ENCODE peak calls at places on chromosomes 4 and X, in eight cellular contexts. Y is HCT116, O is fibroblast of the aortic adventitia, S is A549, R is progenitor cell of endocrine pancreas, C is GM12865, F is fibroblast of pulmonary artery, T is WTC11. Z is an unnamed sample.

GRCh38 chrX:40573763-40574162 is 7.0 kb upstream of the ATP6AP2 start:
- DNase-seq in R (no peak), O (no peak), Y (no peak), T (peak; percentile 20), C (peak; percentile 55), F (peak; percentile 17), S (peak; percentile 54), Z (no peak)

GRCh38 chr4:974668-975067 is 1.3 kb upstream of the DGKQ start:
- DNase-seq in Y (no peak), O (no peak), T (no peak), S (no peak), C (no peak), R (no peak), F (no peak), Z (no peak)

GRCh38 chr4:105149771-105150170 is 3.1 kb downstream of the TET2 start:
- DNase-seq in Y (no peak), C (no peak), R (no peak), T (no peak), O (peak; percentile 24), F (no peak), S (no peak), Z (no peak)

GRCh38 chr4:74541611-74542177 is 96.8 kb downstream of the AREG start:
- DNase-seq in T (no peak), C (no peak), F (no peak), S (peak; percentile 20), Y (no peak), R (no peak), O (no peak), Z (no peak)

GRCh38 chrX:77979870-77980269 is 10.4 kb upstream of the PGAM4 start:
- DNase-seq in R (no peak), S (no peak), F (no peak), T (no peak), Y (no peak), O (no peak), C (no peak), Z (no peak)

GRCh38 chr4:86274642-86275041 is 85.2 kb downstream of the MAPK10 start:
- DNase-seq in O (no peak), F (no peak), R (no peak), Y (no peak), C (no peak), S (no peak), T (no peak), Z (no peak)

GRCh38 chr4:152099061-152099425 is 338.2 kb upstream of the GATB start:
- DNase-seq in O (no peak), Y (no peak), S (no peak), R (no peak), C (no peak), F (no peak), T (no peak), Z (no peak)

GRCh38 chr4:105194328-105195231 is 47.9 kb downstream of the TET2 start:
- DNase-seq in S (no peak), T (no peak), R (no peak), Y (no peak), C (peak; percentile 69), O (peak; percentile 29), F (peak; percentile 29), Z (no peak)

GRCh38 chrX:7815166-7815565 is 27.8 kb upstream of the VCX start:
- DNase-seq in O (no peak), C (no peak), S (no peak), F (no peak), T (no peak), R (no peak), Y (no peak), Z (no peak)

GRCh38 chr4:55080174-55080865 is 45.1 kb downstream of the KDR start:
- DNase-seq in R (no peak), T (no peak), S (no peak), O (peak; percentile 79), C (no peak), F (no peak), Y (no peak), Z (no peak)

GRCh38 chrX:151981129-151981528 is 6.7 kb upstream of the GABRE start:
- DNase-seq in F (peak; percentile 46), O (peak; percentile 68), S (peak; percentile 45), C (no peak), T (no peak), Y (no peak), R (no peak), Z (no peak)

GRCh38 chrX:40009462-40009851 is 88.3 kb downstream of the BCOR start:
- DNase-seq in S (no peak), F (no peak), R (no peak), Y (no peak), C (no peak), T (peak; percentile 28), O (no peak), Z (no peak)

GRCh38 chr4:101527186-101527585 is 179.9 kb upstream of the PPP3CA start:
- DNase-seq in F (no peak), Y (no peak), T (no peak), C (peak; percentile 56), S (no peak), O (no peak), R (no peak), Z (no peak)

GRCh38 chr4:45741897-45742296 is 382.0 kb downstream of the GABRG1 start:
- DNase-seq in O (no peak), F (peak; percentile 0), C (peak; percentile 2), S (peak; percentile 0), Y (no peak), T (no peak), R (no peak), Z (no peak)

GRCh38 chr4:185872747-185873380 is 60.9 kb upstream of the SORBS2 start:
- DNase-seq in R (no peak), F (no peak), S (no peak), Y (peak; percentile 26), T (no peak), O (no peak), C (no peak), Z (no peak)

GRCh38 chrX:71809886-71810285 is 46.7 kb downstream of the CXorf49B start:
- DNase-seq in S (peak; percentile 30), Y (no peak), O (no peak), C (no peak), T (no peak), F (no peak), R (no peak), Z (no peak)

GRCh38 chr4:55866290-55866907 is 13.0 kb downstream of the EXOC1 start:
- DNase-seq in C (peak; percentile 38), S (peak; percentile 67), F (peak; percentile 94), R (no peak), O (peak; percentile 95), Y (peak; percentile 82), T (no peak), Z (no peak)

GRCh38 chr4:71382569-71383560 is 44.0 kb downstream of the SLC4A4 start:
- DNase-seq in S (no peak), F (no peak), T (no peak), R (no peak), C (no peak), Y (no peak), O (no peak), Z (no peak)

GRCh38 chrX:73447311-73447794 is 500 bp downstream of the CDX4 start:
- DNase-seq in S (no peak), T (peak; percentile 59), R (no peak), F (no peak), O (no peak), C (no peak), Y (no peak), Z (no peak)
- TF ChIP-seq CTCF in S (no peak), T (no peak), R (no peak), F (no peak), O (no peak), C (no peak), Y (no peak), Z (no peak)

GRCh38 chr4:80183196-80184052 is 13.9 kb upstream of the PRDM8 start:
- DNase-seq in O (no peak), R (no peak), S (no peak), F (peak; percentile 21), Y (no peak), T (no peak), C (no peak), Z (peak; percentile 38)

GRCh38 chr4:80182237-80182866 is 15.0 kb upstream of the PRDM8 start:
- DNase-seq in F (no peak), Y (no peak), T (no peak), C (no peak), O (no peak), R (no peak), S (no peak), Z (no peak)

GRCh38 chr4:80185787-80186548 is 11.3 kb upstream of the PRDM8 start:
- DNase-seq in T (no peak), R (no peak), F (no peak), O (no peak), C (no peak), S (no peak), Y (no peak), Z (peak; percentile 38)

GRCh38 chr4:80184791-80185756 is 12.2 kb upstream of the PRDM8 start:
- DNase-seq in C (no peak), Y (no peak), T (peak; percentile 43), R (no peak), O (no peak), F (no peak), S (no peak), Z (peak; percentile 25)

GRCh38 chr4:80184053-80184790 is 13.1 kb upstream of the PRDM8 start:
- DNase-seq in Y (peak; percentile 48), F (peak; percentile 84), S (peak; percentile 52), O (peak; percentile 85), C (peak; percentile 86), R (peak; percentile 80), T (peak; percentile 96), Z (peak; percentile 98)
- TF ChIP-seq CTCF in Y (peak; percentile 96), F (peak; percentile 65), S (peak; percentile 87), O (peak; percentile 80), C (peak; percentile 89), R (peak; percentile 95), T (peak; percentile 88), Z (peak; percentile 91)

DNA sequence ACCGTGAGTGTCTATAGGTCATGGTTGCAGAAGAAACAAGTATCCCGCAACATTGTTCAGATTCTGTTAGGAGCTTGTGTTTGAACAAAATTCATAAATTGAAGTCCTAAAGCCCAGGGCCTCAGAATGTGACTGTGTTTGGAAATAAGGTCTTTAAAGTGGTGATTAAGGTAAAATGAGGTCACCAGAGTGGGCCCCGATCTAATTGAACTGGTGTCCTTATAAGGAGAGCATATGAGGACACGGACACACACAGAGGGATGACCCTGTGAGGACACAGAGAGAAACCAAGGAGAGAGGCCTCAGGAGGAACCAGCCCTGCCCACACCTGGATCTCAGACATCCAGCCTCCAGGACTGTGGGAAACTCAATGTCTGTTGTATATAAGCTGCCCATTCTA is 76.9 kb downstream of the DHRSX start:
- DNase-seq in S (no peak), R (no peak), O (no peak), C (no peak), F (no peak), T (no peak), Y (no peak), Z (no peak)
- TF ChIP-seq CTCF in S (no peak), R (no peak), O (no peak), C (no peak), F (no peak), T (no peak), Y (no peak), Z (no peak)

DNA sequence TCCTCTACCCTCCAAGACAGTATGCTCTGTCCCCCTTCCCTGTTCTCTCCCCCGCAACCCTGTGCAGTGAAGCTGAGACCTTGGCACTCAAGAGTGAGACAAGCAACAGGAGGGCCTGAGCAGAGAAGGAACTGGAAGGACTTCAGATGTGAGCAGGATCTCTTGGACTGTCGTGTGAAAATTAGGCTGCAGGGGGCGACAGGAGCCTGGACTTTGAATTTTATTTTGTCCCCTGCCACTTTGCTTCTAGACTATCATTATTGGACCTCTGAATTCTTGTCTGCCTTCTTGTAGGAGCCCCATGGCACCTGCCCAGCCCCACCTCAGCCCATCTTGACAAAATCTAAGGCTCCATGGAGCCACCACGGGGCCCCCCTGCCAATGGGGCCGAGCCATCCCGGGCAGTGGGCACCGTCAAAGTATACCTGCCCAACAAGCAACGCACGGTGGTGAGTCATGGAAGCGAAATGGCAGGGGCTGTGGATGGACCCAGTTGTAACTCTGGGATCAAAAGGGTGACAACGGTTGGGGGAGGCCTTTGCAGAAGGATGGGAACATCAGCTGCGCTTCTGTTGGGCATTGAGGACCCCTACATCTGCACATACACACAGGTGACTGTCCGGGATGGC is 1.7 kb downstream of the ARAF start:
- DNase-seq in C (peak; percentile 56), R (no peak), F (peak; percentile 62), T (no peak), O (peak; percentile 44), S (peak; percentile 29), Y (no peak), Z (peak; percentile 28)
- TF ChIP-seq CTCF in C (peak; percentile 41), R (peak; percentile 29), F (peak; percentile 34), T (peak; percentile 30), O (peak; percentile 44), S (peak; percentile 21), Y (no peak), Z (peak; percentile 39)